ENCODE peak calls at places on chromosomes 6 and 20, in five cellular contexts. V is GM10248, E is mucosa of descending colon, F is T-cell, X is endodermal cell. G is an unnamed sample.

GRCh38 chr6:158184598-158184997 is 16.4 kb downstream of the GTF2H5 start:
- DNase-seq in E (no peak), F (no peak), X (no peak), V (no peak), G (no peak)

GRCh38 chr20:39605908-39606307 is 643.8 kb downstream of the DHX35 start:
- DNase-seq in X (no peak), V (no peak), F (no peak), E (no peak), G (no peak)

GRCh38 chr6:151958332-151958731 is 150.8 kb downstream of the ESR1 start:
- DNase-seq in X (no peak), E (no peak), V (no peak), F (no peak), G (no peak)

GRCh38 chr6:148175511-148176188 is 167.0 kb upstream of the SASH1 start:
- DNase-seq in V (no peak), F (no peak), E (no peak), X (no peak), G (no peak)

GRCh38 chr20:53915459-53916172 is 154.8 kb downstream of the BCAS1 start:
- DNase-seq in E (peak; percentile 99), F (peak; percentile 94), X (peak; percentile 97), V (peak; percentile 81), G (peak; percentile 84)

GRCh38 chr6:130980310-130981032 is 82.6 kb downstream of the EPB41L2 start:
- DNase-seq in V (no peak), E (no peak), F (no peak), X (no peak), G (no peak)

GRCh38 chr6:130240232-130240631 is 17.5 kb upstream of the SAMD3 start:
- DNase-seq in V (no peak), E (no peak), X (no peak), F (no peak), G (no peak)

GRCh38 chr20:20463933-20464374 is 96.0 kb downstream of the INSM1 start:
- DNase-seq in X (peak; percentile 80), E (no peak), F (no peak), V (no peak), G (no peak)

GRCh38 chr6:6808343-6808742 is 219.8 kb downstream of the LY86 start:
- DNase-seq in E (no peak), F (no peak), V (no peak), X (no peak), G (no peak)

GRCh38 chr20:4011226-4011975 is 4.0 kb downstream of the RNF24 start:
- DNase-seq in V (no peak), X (no peak), F (no peak), E (no peak), G (no peak)

GRCh38 chr6:87829622-87830121 is 127.6 kb upstream of the AKIRIN2 start:
- DNase-seq in F (no peak), E (no peak), V (no peak), X (no peak), G (no peak)

GRCh38 chr6:162485464-162485863 is 242.1 kb downstream of the PRKN start:
- DNase-seq in F (no peak), X (no peak), E (no peak), V (no peak), G (no peak)

GRCh38 chr6:10862361-10862760 is 19.5 kb downstream of the GCM2 start:
- DNase-seq in X (no peak), F (no peak), E (no peak), V (no peak), G (no peak)

GRCh38 chr20:19314619-19315018 is 102.2 kb downstream of the SLC24A3 start:
- DNase-seq in V (no peak), F (no peak), X (no peak), E (no peak), G (no peak)

GRCh38 chr20:34570859-34571306 is 12.4 kb downstream of the MAP1LC3A start:
- DNase-seq in E (no peak), F (no peak), X (peak; percentile 44), V (no peak), G (no peak)

GRCh38 chr20:33065785-33066184 is 12.1 kb downstream of the BPIFB3 start:
- DNase-seq in V (no peak), E (no peak), F (no peak), X (no peak), G (no peak)

GRCh38 chr6:20126789-20127653 is 85.2 kb downstream of the MBOAT1 start:
- DNase-seq in V (peak; percentile 67), X (peak; percentile 92), F (peak; percentile 23), E (peak; percentile 86), G (peak; percentile 46)

GRCh38 chr6:81735756-81736380 is 16.6 kb downstream of the TENT5A start:
- DNase-seq in F (no peak), V (no peak), E (no peak), X (no peak), G (no peak)

GRCh38 chr6:54802775-54803631 is 43.6 kb upstream of the FAM83B start:
- DNase-seq in X (peak; percentile 43), V (no peak), E (no peak), F (no peak), G (no peak)

GRCh38 chr6:11033825-11034224 is 10.3 kb downstream of the ELOVL2 start:
- DNase-seq in X (no peak), F (no peak), V (no peak), E (no peak), G (no peak)

GRCh38 chr20:18272451-18272850 is 15.9 kb upstream of the ZNF133 start:
- DNase-seq in F (no peak), X (no peak), V (no peak), E (no peak), G (no peak)

GRCh38 chr20:53623454-53624206 is 30.0 kb upstream of the ZNF217 start:
- DNase-seq in F (no peak), X (peak; percentile 86), V (no peak), E (peak; percentile 67), G (peak; percentile 29)

GRCh38 chr6:36615018-36615761 is 21.0 kb downstream of the SRSF3 start:
- DNase-seq in F (peak; percentile 20), V (peak; percentile 63), E (peak; percentile 43), X (peak; percentile 76), G (peak; percentile 37)

GRCh38 chr20:32315885-32316284 is 38.4 kb downstream of the KIF3B start:
- DNase-seq in V (no peak), X (no peak), E (no peak), F (no peak), G (no peak)

GRCh38 chr6:156559151-156559690 is 218.0 kb upstream of the ARID1B start:
- DNase-seq in X (no peak), V (no peak), E (no peak), F (no peak), G (no peak)

GRCh38 chr20:45309075-45309474 is 976 bp upstream of the MATN4 start:
- DNase-seq in V (no peak), X (no peak), E (no peak), F (no peak), G (no peak)

GRCh38 chr6:111482236-111482958 is 621 bp downstream of the REV3L start:
- DNase-seq in F (peak; percentile 30), E (peak; percentile 73), X (peak; percentile 73), V (peak; percentile 34), G (peak; percentile 43)

GRCh38 chr6:45351667-45352066 is 23.5 kb downstream of the RUNX2 start:
- DNase-seq in F (no peak), V (no peak), E (no peak), X (no peak), G (no peak)

GRCh38 chr20:13753436-13754036 is 31.2 kb downstream of the ESF1 start:
- DNase-seq in E (no peak), X (no peak), V (no peak), F (no peak), G (no peak)

GRCh38 chr20:17617212-17617867 is 47.5 kb downstream of the DSTN start:
- DNase-seq in F (peak; percentile 31), V (peak; percentile 74), E (peak; percentile 60), X (peak; percentile 93), G (no peak)

GRCh38 chr6:81753709-81754678 is 1.5 kb upstream of the TENT5A start:
- DNase-seq in F (peak; percentile 77), X (peak; percentile 90), V (peak; percentile 62), E (peak; percentile 93), G (peak; percentile 69)

GRCh38 chr6:151263967-151264366 is 24.2 kb downstream of the AKAP12 start:
- DNase-seq in E (no peak), V (no peak), F (no peak), X (no peak), G (no peak)

GRCh38 chr6:104689551-104690205 is 170.0 kb downstream of the HACE1 start:
- DNase-seq in V (no peak), X (peak; percentile 83), E (no peak), F (no peak), G (no peak)

GRCh38 chr6:24666097-24666615 is 543 bp downstream of the TDP2 start:
- DNase-seq in X (no peak), V (peak; percentile 43), F (no peak), E (no peak), G (no peak)

GRCh38 chr6:135701426-135701825 is 150.1 kb upstream of the PDE7B start:
- DNase-seq in E (no peak), X (no peak), F (no peak), V (no peak), G (no peak)

GRCh38 chr20:45538209-45538798 is 978 bp downstream of the WFDC6 start:
- DNase-seq in X (peak; percentile 82), V (no peak), E (no peak), F (no peak), G (no peak)

GRCh38 chr6:101851911-101852310 is 458.4 kb downstream of the GRIK2 start:
- DNase-seq in V (no peak), X (no peak), F (no peak), E (no peak), G (no peak)

GRCh38 chr20:4661191-4661590 is 60.5 kb upstream of the PRND start:
- DNase-seq in V (no peak), E (no peak), F (peak; percentile 35), X (no peak), G (no peak)